ENCODE peak calls at places on chromosomes 13 and 19, in ten cellular contexts. One of them, this sample, is unnamed. For H3K4me1 and H3K27me3, the result is how much of the 10 kb centered on the place peaks cover.

GRCh38 chr19:35262101-35262761 is 6.5 kb upstream of the USF2 start:
- DNase-seq in spleen: peak
- DNase-seq in CD8-positive, alpha-beta T cell: no peak
- DNase-seq in endodermal cell: peak
- DNase-seq in cardiac muscle cell: no peak
- DNase-seq in SJSA1: no peak
- DNase-seq in thoracic aorta: no peak
- DNase-seq in heart left ventricle: no peak
- DNase-seq in uterus: no peak
- DNase-seq in aorta: peak
- DNase-seq in this sample: peak

GRCh38 chr13:59873309-59873708 is 290.4 kb downstream of the DIAPH3 start:
- DNase-seq in spleen: no peak
- DNase-seq in CD8-positive, alpha-beta T cell: no peak
- DNase-seq in endodermal cell: no peak
- DNase-seq in cardiac muscle cell: no peak
- DNase-seq in SJSA1: no peak
- DNase-seq in thoracic aorta: no peak
- DNase-seq in heart left ventricle: no peak
- DNase-seq in uterus: no peak
- DNase-seq in aorta: no peak
- DNase-seq in this sample: no peak

GRCh38 chr19:32581704-32582164 is 744 bp downstream of the PDCD5 start:
- DNase-seq in spleen: no peak
- DNase-seq in CD8-positive, alpha-beta T cell: no peak
- DNase-seq in endodermal cell: peak
- DNase-seq in cardiac muscle cell: peak
- DNase-seq in SJSA1: peak
- DNase-seq in thoracic aorta: no peak
- DNase-seq in heart left ventricle: peak
- DNase-seq in uterus: peak
- DNase-seq in aorta: no peak
- DNase-seq in this sample: no peak

GRCh38 chr19:42693760-42694350 is 46.4 kb downstream of the PSG3 start:
- DNase-seq in spleen: no peak
- DNase-seq in CD8-positive, alpha-beta T cell: no peak
- DNase-seq in endodermal cell: peak
- DNase-seq in cardiac muscle cell: peak
- DNase-seq in SJSA1: peak
- DNase-seq in thoracic aorta: no peak
- DNase-seq in heart left ventricle: no peak
- DNase-seq in uterus: no peak
- DNase-seq in aorta: no peak
- DNase-seq in this sample: no peak

GRCh38 chr13:33480561-33480960 is 195.0 kb upstream of the STARD13 start:
- DNase-seq in spleen: no peak
- DNase-seq in CD8-positive, alpha-beta T cell: no peak
- DNase-seq in endodermal cell: no peak
- DNase-seq in cardiac muscle cell: peak
- DNase-seq in SJSA1: no peak
- DNase-seq in thoracic aorta: no peak
- DNase-seq in heart left ventricle: no peak
- DNase-seq in uterus: no peak
- DNase-seq in aorta: no peak
- DNase-seq in this sample: no peak

GRCh38 chr19:32219881-32220552 is 125.4 kb upstream of the ZNF507 start:
- DNase-seq in spleen: no peak
- DNase-seq in CD8-positive, alpha-beta T cell: no peak
- DNase-seq in endodermal cell: no peak
- DNase-seq in cardiac muscle cell: no peak
- DNase-seq in SJSA1: no peak
- DNase-seq in thoracic aorta: no peak
- DNase-seq in heart left ventricle: no peak
- DNase-seq in uterus: no peak
- DNase-seq in aorta: no peak
- DNase-seq in this sample: no peak

GRCh38 chr19:49570997-49571676 is 9.2 kb downstream of the NOSIP start:
- DNase-seq in spleen: no peak
- DNase-seq in CD8-positive, alpha-beta T cell: peak
- DNase-seq in endodermal cell: peak
- DNase-seq in cardiac muscle cell: no peak
- DNase-seq in SJSA1: no peak
- DNase-seq in thoracic aorta: no peak
- DNase-seq in heart left ventricle: no peak
- DNase-seq in uterus: no peak
- DNase-seq in aorta: no peak
- DNase-seq in this sample: no peak

GRCh38 chr13:79723462-79724116 is 242.6 kb downstream of the NDFIP2 start:
- DNase-seq in spleen: no peak
- DNase-seq in CD8-positive, alpha-beta T cell: no peak
- DNase-seq in endodermal cell: no peak
- DNase-seq in cardiac muscle cell: peak
- DNase-seq in SJSA1: no peak
- DNase-seq in thoracic aorta: no peak
- DNase-seq in heart left ventricle: peak
- DNase-seq in uterus: no peak
- DNase-seq in aorta: peak
- DNase-seq in this sample: no peak

GRCh38 chr13:51861728-51862300 is at the start of gene CCDC70:
- DNase-seq in spleen: no peak
- DNase-seq in CD8-positive, alpha-beta T cell: no peak
- DNase-seq in endodermal cell: no peak
- DNase-seq in cardiac muscle cell: peak
- DNase-seq in SJSA1: peak
- DNase-seq in thoracic aorta: no peak
- DNase-seq in heart left ventricle: no peak
- DNase-seq in uterus: no peak
- DNase-seq in aorta: no peak
- DNase-seq in this sample: no peak

GRCh38 chr19:33507021-33507956 is 14.3 kb downstream of the PEPD start:
- DNase-seq in spleen: peak
- DNase-seq in CD8-positive, alpha-beta T cell: no peak
- DNase-seq in endodermal cell: no peak
- DNase-seq in cardiac muscle cell: peak
- DNase-seq in SJSA1: no peak
- DNase-seq in thoracic aorta: no peak
- DNase-seq in heart left ventricle: no peak
- DNase-seq in uterus: no peak
- DNase-seq in aorta: no peak
- DNase-seq in this sample: no peak

GRCh38 chr19:19500975-19501644 is 14.2 kb downstream of the TSSK6 start:
- DNase-seq in spleen: peak
- DNase-seq in CD8-positive, alpha-beta T cell: no peak
- DNase-seq in endodermal cell: no peak
- DNase-seq in cardiac muscle cell: no peak
- DNase-seq in SJSA1: no peak
- DNase-seq in thoracic aorta: no peak
- DNase-seq in heart left ventricle: no peak
- DNase-seq in uterus: no peak
- DNase-seq in aorta: no peak
- DNase-seq in this sample: no peak
- H3K4me1 ChIP-seq in spleen: under half
- H3K4me1 ChIP-seq in CD8-positive, alpha-beta T cell: under half
- H3K4me1 ChIP-seq in endodermal cell: under half
- H3K4me1 ChIP-seq in cardiac muscle cell: under half
- H3K4me1 ChIP-seq in SJSA1: under half
- H3K4me1 ChIP-seq in thoracic aorta: under half
- H3K4me1 ChIP-seq in heart left ventricle: under half
- H3K4me1 ChIP-seq in uterus: under half
- H3K4me1 ChIP-seq in aorta: under half
- H3K4me1 ChIP-seq in this sample: under half

GRCh38 chr19:3453840-3454239 is 26.5 kb downstream of the SMIM24 start:
- DNase-seq in spleen: no peak
- DNase-seq in CD8-positive, alpha-beta T cell: no peak
- DNase-seq in endodermal cell: no peak
- DNase-seq in cardiac muscle cell: no peak
- DNase-seq in SJSA1: no peak
- DNase-seq in thoracic aorta: no peak
- DNase-seq in heart left ventricle: no peak
- DNase-seq in uterus: no peak
- DNase-seq in aorta: no peak
- DNase-seq in this sample: no peak

GRCh38 chr19:3451451-3451866 is 28.9 kb downstream of the SMIM24 start:
- DNase-seq in spleen: no peak
- DNase-seq in CD8-positive, alpha-beta T cell: no peak
- DNase-seq in endodermal cell: no peak
- DNase-seq in cardiac muscle cell: no peak
- DNase-seq in SJSA1: no peak
- DNase-seq in thoracic aorta: no peak
- DNase-seq in heart left ventricle: no peak
- DNase-seq in uterus: no peak
- DNase-seq in aorta: no peak
- DNase-seq in this sample: no peak

GRCh38 chr19:3448616-3449334 is 31.6 kb downstream of the SMIM24 start:
- DNase-seq in spleen: no peak
- DNase-seq in CD8-positive, alpha-beta T cell: no peak
- DNase-seq in endodermal cell: no peak
- DNase-seq in cardiac muscle cell: no peak
- DNase-seq in SJSA1: no peak
- DNase-seq in thoracic aorta: no peak
- DNase-seq in heart left ventricle: no peak
- DNase-seq in uterus: no peak
- DNase-seq in aorta: no peak
- DNase-seq in this sample: no peak

GRCh38 chr19:3452456-3453068 is 27.8 kb downstream of the SMIM24 start:
- DNase-seq in spleen: no peak
- DNase-seq in CD8-positive, alpha-beta T cell: no peak
- DNase-seq in endodermal cell: no peak
- DNase-seq in cardiac muscle cell: no peak
- DNase-seq in SJSA1: no peak
- DNase-seq in thoracic aorta: no peak
- DNase-seq in heart left ventricle: no peak
- DNase-seq in uterus: no peak
- DNase-seq in aorta: no peak
- DNase-seq in this sample: no peak

DNA sequence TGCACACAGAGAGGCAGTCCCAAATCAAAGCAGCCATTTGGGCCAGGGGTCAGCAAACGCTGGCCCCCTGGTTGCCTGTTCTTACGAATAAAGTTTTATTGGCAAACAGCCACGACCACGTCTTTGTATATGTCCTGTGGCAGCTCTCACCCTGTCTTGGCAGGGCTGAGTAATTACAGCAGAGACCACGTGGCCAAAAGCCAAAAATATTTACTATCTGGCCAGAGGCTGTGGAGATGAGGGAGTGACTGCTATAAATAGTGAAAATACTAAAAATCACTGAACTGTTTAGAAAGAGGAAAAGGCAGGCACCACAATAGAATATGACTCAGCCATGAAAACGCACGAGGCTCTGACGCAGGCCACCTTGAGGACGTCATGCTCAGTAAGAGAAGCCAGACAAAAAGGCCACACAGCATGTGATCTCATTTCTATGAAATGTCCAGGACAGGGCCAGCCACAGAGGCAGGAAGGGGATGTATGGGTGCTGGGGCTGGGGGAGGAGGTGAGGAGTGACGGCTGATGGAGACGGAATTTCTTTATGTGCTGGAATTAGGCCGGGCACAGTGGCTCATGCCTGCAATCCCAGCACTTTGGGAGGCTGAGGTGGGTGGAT is 29.4 kb downstream of the SMIM24 start:
- DNase-seq in spleen: no peak
- DNase-seq in CD8-positive, alpha-beta T cell: no peak
- DNase-seq in endodermal cell: no peak
- DNase-seq in cardiac muscle cell: peak
- DNase-seq in SJSA1: peak
- DNase-seq in thoracic aorta: peak
- DNase-seq in heart left ventricle: peak
- DNase-seq in uterus: peak
- DNase-seq in aorta: peak
- DNase-seq in this sample: no peak
- H3K27me3 ChIP-seq in spleen: under half
- H3K27me3 ChIP-seq in CD8-positive, alpha-beta T cell: under half
- H3K27me3 ChIP-seq in endodermal cell: under half
- H3K27me3 ChIP-seq in cardiac muscle cell: under half
- H3K27me3 ChIP-seq in SJSA1: under half
- H3K27me3 ChIP-seq in thoracic aorta: under half
- H3K27me3 ChIP-seq in heart left ventricle: under half
- H3K27me3 ChIP-seq in uterus: under half
- H3K27me3 ChIP-seq in aorta: under half
- H3K27me3 ChIP-seq in this sample: under half

DNA sequence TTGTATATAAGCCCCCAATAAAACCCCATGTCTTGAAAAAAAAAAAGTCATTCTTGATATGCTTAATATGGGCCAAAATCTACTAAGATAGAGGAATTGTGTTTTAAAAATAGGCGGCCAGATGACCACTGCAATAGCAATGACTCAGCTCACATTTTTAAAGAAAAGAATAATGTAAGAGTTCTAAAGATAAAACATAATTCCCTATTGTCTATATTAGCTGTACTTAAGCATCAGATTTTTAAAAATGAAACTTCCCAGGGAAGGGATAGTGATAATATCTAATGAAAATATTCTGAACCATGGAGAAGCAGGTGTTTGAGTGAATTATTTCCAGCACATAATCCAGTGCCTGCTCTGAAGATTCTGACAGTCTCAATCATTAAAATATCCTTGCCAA is 31.7 kb downstream of the EFNB2 start:
- DNase-seq in spleen: no peak
- DNase-seq in CD8-positive, alpha-beta T cell: no peak
- DNase-seq in endodermal cell: no peak
- DNase-seq in cardiac muscle cell: no peak
- DNase-seq in SJSA1: no peak
- DNase-seq in thoracic aorta: no peak
- DNase-seq in heart left ventricle: no peak
- DNase-seq in uterus: no peak
- DNase-seq in aorta: no peak
- DNase-seq in this sample: no peak
- H3K4me1 ChIP-seq in spleen: under half
- H3K4me1 ChIP-seq in CD8-positive, alpha-beta T cell: under half
- H3K4me1 ChIP-seq in endodermal cell: under half
- H3K4me1 ChIP-seq in cardiac muscle cell: under half
- H3K4me1 ChIP-seq in SJSA1: under half
- H3K4me1 ChIP-seq in thoracic aorta: under half
- H3K4me1 ChIP-seq in heart left ventricle: under half
- H3K4me1 ChIP-seq in uterus: under half
- H3K4me1 ChIP-seq in aorta: under half
- H3K4me1 ChIP-seq in this sample: under half

DNA sequence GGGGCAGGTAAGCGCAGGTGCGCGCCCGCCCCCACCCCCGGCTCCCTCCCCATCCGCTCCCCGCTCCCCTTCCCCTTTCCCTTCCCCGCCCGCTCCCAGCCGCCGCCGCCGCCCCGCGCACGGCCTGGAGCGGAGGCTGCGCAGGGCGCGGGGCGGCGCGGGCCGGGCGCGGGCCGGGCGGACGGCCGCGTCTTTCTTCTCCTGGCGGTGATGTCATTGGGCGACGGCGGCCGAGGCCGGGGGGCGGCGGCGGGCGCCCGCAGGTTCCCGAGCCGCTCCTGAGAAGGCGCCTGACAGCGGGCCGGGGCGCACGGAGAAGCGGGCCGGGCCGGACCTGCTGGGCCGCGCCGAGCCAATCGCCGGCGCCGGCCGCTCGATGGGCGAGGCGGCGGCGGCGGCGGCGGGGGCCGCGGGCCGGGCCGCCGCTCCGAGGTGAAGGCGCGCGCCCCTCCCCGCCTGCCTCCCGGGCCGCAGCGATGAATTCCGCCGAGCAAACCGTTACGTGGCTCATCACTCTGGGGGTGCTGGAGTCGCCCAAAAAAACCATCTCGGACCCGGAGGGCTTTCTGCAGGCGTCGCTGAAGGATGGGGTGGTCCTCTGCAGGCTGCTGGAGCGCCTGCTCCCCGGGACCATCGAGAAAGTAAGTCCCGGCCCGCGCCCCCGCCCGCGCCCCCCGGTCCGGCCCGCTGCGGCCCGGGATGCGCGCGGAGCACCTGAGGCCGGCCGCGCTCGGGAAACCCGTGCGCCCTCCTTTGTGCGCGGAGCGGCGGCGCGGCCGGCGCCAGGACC is at the start of gene ARHGEF7:
- DNase-seq in spleen: no peak
- DNase-seq in CD8-positive, alpha-beta T cell: no peak
- DNase-seq in endodermal cell: peak
- DNase-seq in cardiac muscle cell: no peak
- DNase-seq in SJSA1: peak
- DNase-seq in thoracic aorta: no peak
- DNase-seq in heart left ventricle: peak
- DNase-seq in uterus: no peak
- DNase-seq in aorta: no peak
- DNase-seq in this sample: no peak
- H3K27me3 ChIP-seq in spleen: under half
- H3K27me3 ChIP-seq in CD8-positive, alpha-beta T cell: under half
- H3K27me3 ChIP-seq in endodermal cell: half or more
- H3K27me3 ChIP-seq in cardiac muscle cell: half or more
- H3K27me3 ChIP-seq in SJSA1: half or more
- H3K27me3 ChIP-seq in thoracic aorta: under half
- H3K27me3 ChIP-seq in heart left ventricle: under half
- H3K27me3 ChIP-seq in uterus: under half
- H3K27me3 ChIP-seq in aorta: under half
- H3K27me3 ChIP-seq in this sample: half or more